ENCODE peak calls at places on chromosomes 6 and 20, in ten cellular contexts. X is ovary, D is BJ, N is SK-N-SH, M is GM12865, V is psoas muscle, F is tibial artery, J is lung, S is right atrium auricular region, O is uterus. E is an unnamed sample.

GRCh38 chr6:108168980-108169800 is 3.4 kb downstream of the NR2E1 start:
- DNase-seq in X (no peak), D (no peak), N (peak), M (no peak), V (no peak), F (no peak), J (no peak), S (no peak), O (no peak), E (no peak)

GRCh38 chr6:140183881-140184280 is 809.4 kb upstream of the CITED2 start:
- DNase-seq in X (no peak), D (peak), N (no peak), M (no peak), V (no peak), F (no peak), J (no peak), S (no peak), O (no peak), E (peak)

GRCh38 chr20:39885975-39886649 is 802.9 kb downstream of the MAFB start:
- DNase-seq in X (peak), D (peak), N (peak), M (peak), V (peak), F (peak), J (peak), S (peak), O (peak), E (peak)

GRCh38 chr20:25532971-25533391 is 52.4 kb downstream of the NINL start:
- DNase-seq in X (no peak), D (no peak), N (no peak), M (no peak), V (no peak), F (no peak), J (no peak), S (no peak), O (no peak), E (no peak)

GRCh38 chr20:4111440-4112411 is 96.4 kb upstream of the RNF24 start:
- DNase-seq in X (no peak), D (no peak), N (no peak), M (no peak), V (no peak), F (no peak), J (no peak), S (no peak), O (no peak), E (no peak)

GRCh38 chr6:47057830-47058540 is 15.9 kb upstream of the ADGRF1 start:
- DNase-seq in X (no peak), D (peak), N (no peak), M (no peak), V (no peak), F (no peak), J (no peak), S (no peak), O (no peak), E (no peak)

GRCh38 chr6:88561034-88561973 is 395.2 kb upstream of the CNR1 start:
- DNase-seq in X (no peak), D (no peak), N (no peak), M (peak), V (no peak), F (no peak), J (no peak), S (no peak), O (no peak), E (no peak)

GRCh38 chr20:19888269-19888669 is 128.9 kb upstream of the NAA20 start:
- DNase-seq in X (no peak), D (no peak), N (no peak), M (no peak), V (no peak), F (peak), J (no peak), S (no peak), O (peak), E (no peak)

GRCh38 chr6:112215901-112216300 is 38.5 kb downstream of the LAMA4 start:
- DNase-seq in X (no peak), D (no peak), N (no peak), M (no peak), V (no peak), F (no peak), J (no peak), S (no peak), O (no peak), E (no peak)

GRCh38 chr6:152983637-152984386 is 971 bp upstream of the FBXO5 start:
- DNase-seq in X (peak), D (peak), N (peak), M (peak), V (peak), F (peak), J (peak), S (peak), O (peak), E (peak)

GRCh38 chr20:11826334-11826733 is 91.4 kb upstream of the BTBD3 start:
- DNase-seq in X (no peak), D (no peak), N (no peak), M (no peak), V (no peak), F (no peak), J (no peak), S (no peak), O (no peak), E (no peak)

GRCh38 chr6:34536251-34536958 is 19.7 kb downstream of the SPDEF start:
- DNase-seq in X (no peak), D (no peak), N (no peak), M (no peak), V (no peak), F (no peak), J (no peak), S (no peak), O (no peak), E (no peak)

GRCh38 chr20:9677224-9677623 is 161.7 kb downstream of the PAK5 start:
- DNase-seq in X (no peak), D (no peak), N (no peak), M (no peak), V (no peak), F (no peak), J (no peak), S (no peak), O (no peak), E (no peak)

GRCh38 chr20:3173582-3174441 is 463 bp upstream of the LZTS3 start:
- DNase-seq in X (peak), D (no peak), N (peak), M (peak), V (peak), F (peak), J (peak), S (peak), O (peak), E (peak)

GRCh38 chr6:155187994-155188706 is 75.7 kb upstream of the CLDN20 start:
- DNase-seq in X (no peak), D (peak), N (no peak), M (no peak), V (no peak), F (no peak), J (no peak), S (no peak), O (no peak), E (no peak)

GRCh38 chr6:139881728-139882211 is 507.3 kb upstream of the CITED2 start:
- DNase-seq in X (no peak), D (no peak), N (peak), M (peak), V (no peak), F (no peak), J (no peak), S (no peak), O (no peak), E (no peak)

GRCh38 chr6:158703840-158704822 is 54.3 kb downstream of the SYTL3 start:
- DNase-seq in X (peak), D (no peak), N (peak), M (peak), V (peak), F (peak), J (peak), S (peak), O (peak), E (no peak)

GRCh38 chr20:50624351-50625016 is 66.9 kb downstream of the RIPOR3 start:
- DNase-seq in X (no peak), D (no peak), N (peak), M (no peak), V (no peak), F (no peak), J (peak), S (no peak), O (no peak), E (no peak)

GRCh38 chr6:29917843-29918242 is 24.5 kb upstream of the HLA-A start:
- DNase-seq in X (no peak), D (no peak), N (no peak), M (no peak), V (no peak), F (no peak), J (no peak), S (no peak), O (no peak), E (no peak)

GRCh38 chr20:21436186-21436585 is 38.9 kb upstream of the NKX2-4 start:
- DNase-seq in X (no peak), D (peak), N (no peak), M (no peak), V (no peak), F (no peak), J (no peak), S (no peak), O (no peak), E (peak)

GRCh38 chr6:92779758-92780157 is 639.6 kb downstream of the EPHA7 start:
- DNase-seq in X (peak), D (no peak), N (no peak), M (no peak), V (peak), F (peak), J (no peak), S (no peak), O (peak), E (peak)

GRCh38 chr6:10586302-10586701 is 65.2 kb downstream of the GCNT2 start:
- DNase-seq in X (no peak), D (no peak), N (no peak), M (no peak), V (no peak), F (no peak), J (no peak), S (no peak), O (no peak), E (no peak)
- H3K4me3 ChIP-seq in X (no peak), D (no peak), N (no peak), M (no peak), V (no peak), F (no peak), J (no peak), S (no peak), O (no peak), E (no peak)

GRCh38 chr20:57451356-57451755 is 60.2 kb downstream of the RBM38 start:
- DNase-seq in X (no peak), D (no peak), N (no peak), M (no peak), V (no peak), F (no peak), J (no peak), S (no peak), O (no peak), E (no peak)

GRCh38 chr20:57450419-57450818 is 59.2 kb downstream of the RBM38 start:
- DNase-seq in X (no peak), D (no peak), N (peak), M (peak), V (peak), F (peak), J (peak), S (no peak), O (peak), E (no peak)

GRCh38 chr20:57449398-57450354 is 58.5 kb downstream of the RBM38 start:
- DNase-seq in X (no peak), D (no peak), N (no peak), M (no peak), V (no peak), F (no peak), J (no peak), S (no peak), O (no peak), E (no peak)

GRCh38 chr20:57450931-57451330 is 59.7 kb downstream of the RBM38 start:
- DNase-seq in X (no peak), D (no peak), N (peak), M (no peak), V (no peak), F (no peak), J (no peak), S (no peak), O (no peak), E (no peak)

GRCh38 chr20:57451759-57452661 is 60.8 kb downstream of the RBM38 start:
- DNase-seq in X (no peak), D (no peak), N (no peak), M (peak), V (no peak), F (no peak), J (no peak), S (no peak), O (no peak), E (no peak)
- TF ChIP-seq CTCF in X (no peak), D (no peak), N (no peak), M (no peak), V (no peak), F (no peak), J (no peak), S (no peak), O (no peak), E (no peak)

GRCh38 chr6:27130668-27131428 is 116.7 kb upstream of the PRSS16 start:
- DNase-seq in X (no peak), D (no peak), N (no peak), M (peak), V (no peak), F (no peak), J (no peak), S (no peak), O (no peak), E (no peak)

GRCh38 chr6:27128796-27129094 is 118.8 kb upstream of the PRSS16 start:
- DNase-seq in X (no peak), D (no peak), N (no peak), M (no peak), V (no peak), F (no peak), J (no peak), S (no peak), O (no peak), E (no peak)

GRCh38 chr6:27129095-27129815 is 118.2 kb upstream of the PRSS16 start:
- DNase-seq in X (no peak), D (no peak), N (no peak), M (no peak), V (no peak), F (no peak), J (no peak), S (no peak), O (no peak), E (no peak)

GRCh38 chr6:27127874-27128795 is 119.4 kb upstream of the PRSS16 start:
- DNase-seq in X (no peak), D (no peak), N (no peak), M (no peak), V (no peak), F (no peak), J (no peak), S (no peak), O (no peak), E (no peak)

GRCh38 chr6:27129917-27130316 is 117.6 kb upstream of the PRSS16 start:
- DNase-seq in X (no peak), D (no peak), N (no peak), M (no peak), V (no peak), F (no peak), J (no peak), S (no peak), O (no peak), E (no peak)
- H3K4me3 ChIP-seq in X (no peak), D (no peak), N (no peak), M (peak), V (no peak), F (no peak), J (no peak), S (no peak), O (no peak), E (no peak)

GRCh38 chr6:11918021-11918738 is 93.9 kb upstream of the HIVEP1 start:
- DNase-seq in X (no peak), D (peak), N (peak), M (no peak), V (no peak), F (no peak), J (no peak), S (no peak), O (no peak), E (peak)

GRCh38 chr6:11909696-11910132 is 102.4 kb upstream of the HIVEP1 start:
- DNase-seq in X (no peak), D (peak), N (no peak), M (no peak), V (no peak), F (no peak), J (no peak), S (no peak), O (no peak), E (no peak)

GRCh38 chr6:11911535-11911934 is 100.6 kb upstream of the HIVEP1 start:
- DNase-seq in X (no peak), D (peak), N (no peak), M (no peak), V (no peak), F (no peak), J (no peak), S (no peak), O (no peak), E (no peak)

GRCh38 chr6:11908706-11909105 is 103.4 kb upstream of the HIVEP1 start:
- DNase-seq in X (no peak), D (no peak), N (no peak), M (no peak), V (no peak), F (no peak), J (no peak), S (no peak), O (no peak), E (no peak)

GRCh38 chr6:11912420-11912819 is 99.7 kb upstream of the HIVEP1 start:
- DNase-seq in X (no peak), D (no peak), N (no peak), M (peak), V (no peak), F (no peak), J (no peak), S (no peak), O (no peak), E (no peak)
- TF ChIP-seq CTCF in X (no peak), D (no peak), N (peak), M (no peak), V (no peak), F (no peak), J (no peak), S (no peak), O (no peak), E (no peak)

DNA sequence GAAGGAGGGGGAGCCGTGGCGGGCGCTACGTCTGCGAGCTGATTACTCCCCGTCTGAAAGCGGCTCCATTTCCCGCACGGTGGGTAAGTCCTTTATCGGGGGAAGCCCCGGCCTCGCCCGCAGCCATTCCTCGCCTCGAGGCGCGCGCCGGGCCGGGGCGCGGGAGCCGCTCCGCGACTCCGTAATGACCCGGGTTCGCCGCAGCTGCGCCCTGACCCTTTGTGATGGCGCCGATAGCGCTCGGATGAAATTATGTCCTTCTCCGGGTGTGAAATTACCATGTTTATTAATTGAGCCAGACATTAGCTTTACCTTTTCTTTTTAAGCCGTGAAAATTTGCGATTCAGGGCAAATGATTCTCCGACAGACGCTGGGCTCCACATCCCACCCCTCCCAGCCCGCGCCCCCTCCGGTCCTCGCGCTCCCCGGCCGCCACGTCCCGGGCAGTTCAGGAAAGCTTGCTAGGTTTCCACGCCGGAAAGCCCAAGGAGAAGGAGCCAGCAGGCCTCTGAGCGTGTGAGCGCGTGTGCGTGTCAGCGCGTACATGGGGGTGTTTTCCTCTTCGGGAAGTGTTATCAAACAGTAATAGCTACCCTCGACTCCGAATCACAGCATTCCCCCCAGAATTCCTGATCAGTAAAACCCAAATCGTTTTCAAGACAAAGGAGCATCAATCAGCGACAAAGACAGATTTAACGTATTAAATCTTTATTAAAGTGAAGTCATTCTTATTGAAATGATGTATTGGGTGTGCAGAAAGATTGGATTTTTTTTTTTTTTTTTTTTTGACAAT is 30.0 kb downstream of the TFAP2A start:
- DNase-seq in X (no peak), D (no peak), N (no peak), M (no peak), V (no peak), F (no peak), J (no peak), S (no peak), O (no peak), E (no peak)
- H3K4me3 ChIP-seq in X (no peak), D (no peak), N (no peak), M (no peak), V (no peak), F (no peak), J (no peak), S (no peak), O (no peak), E (no peak)

E was measured in astrocyte of the cerebellum.